ENCODE peak calls at places on chromosomes 2 and 18, in four cellular contexts. V is H1, F is SK-N-SH, L is K562. Z is an unnamed sample.

GRCh38 chr2:188292446-188293239 is 969 bp downstream of the GULP1 start:
- DNase-seq in L (peak; percentile 82), F (peak; percentile 78), V (peak; percentile 88), Z (peak; percentile 82)

GRCh38 chr2:217909156-217909820 is 93.5 kb downstream of the TNS1 start:
- DNase-seq in F (peak; percentile 61), L (no peak), V (no peak), Z (no peak)

GRCh38 chr2:215724171-215724570 is 288.3 kb upstream of the FN1 start:
- DNase-seq in L (no peak), V (no peak), F (no peak), Z (no peak)

GRCh38 chr2:235357881-235358280 is 136.0 kb upstream of the AGAP1 start:
- DNase-seq in F (no peak), V (no peak), L (no peak), Z (no peak)

GRCh38 chr2:200713003-200713703 is 98.6 kb upstream of the BZW1 start:
- DNase-seq in V (peak; percentile 74), F (peak; percentile 67), L (peak; percentile 91), Z (peak; percentile 55)

GRCh38 chr2:149738771-149739170 is 151.2 kb upstream of the MMADHC start:
- DNase-seq in V (no peak), L (no peak), F (no peak), Z (no peak)

GRCh38 chr2:218471070-218471469 is 52.1 kb downstream of the VIL1 start:
- DNase-seq in L (no peak), V (no peak), F (no peak), Z (no peak)

GRCh38 chr18:59904051-59904601 is 4.3 kb downstream of the PMAIP1 start:
- DNase-seq in V (no peak), F (no peak), L (no peak), Z (no peak)

GRCh38 chr2:210863283-210863682 is 306.9 kb downstream of the CPS1 start:
- DNase-seq in V (no peak), F (no peak), L (no peak), Z (no peak)

GRCh38 chr2:128589681-128590080 is 271.0 kb upstream of the HS6ST1 start:
- DNase-seq in F (no peak), V (no peak), L (no peak), Z (no peak)
- TF ChIP-seq CTCF in F (no peak), V (peak; percentile 49), L (no peak), Z (peak; percentile 22)

DNA sequence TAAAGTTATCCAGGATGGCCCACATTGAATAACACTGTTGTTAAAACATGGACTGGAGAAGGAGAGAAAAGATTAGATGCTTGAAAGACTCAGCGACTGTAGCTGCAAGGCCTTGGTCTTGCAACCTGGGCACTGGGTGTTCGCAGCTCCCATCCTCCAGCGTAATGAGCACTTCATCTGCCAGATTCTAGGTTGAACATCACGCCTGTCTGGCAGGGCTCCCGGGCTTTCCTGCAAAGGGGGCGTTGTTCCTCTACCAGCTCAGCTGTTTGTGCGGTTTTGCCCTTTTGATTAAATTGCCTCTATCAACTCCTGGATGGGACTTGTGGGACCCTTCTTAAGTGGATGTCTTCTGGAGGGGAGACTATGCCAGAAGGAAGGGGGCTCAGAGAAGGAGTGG is 215.4 kb downstream of the KLHL29 start:
- DNase-seq in V (no peak), L (no peak), F (no peak), Z (no peak)
- TF ChIP-seq TEAD4 in V (no peak), L (no peak), F (no peak), Z (no peak)

DNA sequence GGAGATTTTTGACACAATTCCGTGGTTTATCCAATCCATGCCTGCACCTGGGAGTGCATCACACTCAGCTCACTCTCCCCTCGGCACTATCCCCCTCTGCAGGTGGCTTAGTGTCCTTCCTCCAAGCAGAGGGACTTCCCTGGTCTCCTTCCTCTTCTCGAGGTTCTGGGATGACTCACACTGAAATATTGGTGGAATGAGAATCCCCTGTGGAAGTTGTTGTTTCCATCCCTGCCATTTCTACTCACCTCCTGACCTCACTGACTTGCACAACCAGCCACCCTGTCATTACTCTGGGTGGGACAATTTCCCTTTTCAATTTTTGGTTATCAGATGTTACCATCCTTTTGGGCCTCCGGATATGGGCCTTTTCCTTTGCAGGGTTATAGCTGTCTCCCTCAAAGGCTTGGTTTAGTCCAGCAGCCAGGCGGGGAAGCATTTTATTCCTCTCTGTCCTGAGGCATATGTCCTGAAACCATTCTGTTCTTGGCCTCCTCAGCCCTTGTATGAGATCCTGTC is 59.9 kb downstream of the PTPRM start:
- DNase-seq in L (no peak), F (no peak), V (no peak), Z (no peak)
- TF ChIP-seq CTCF in L (no peak), F (no peak), V (peak; percentile 31), Z (no peak)

GRCh38 chr2:179917272-179917671 is 55.9 kb upstream of the ZNF385B start:
- DNase-seq in L (no peak), V (no peak), F (no peak), Z (no peak)
- TF ChIP-seq TEAD4 in L (no peak), V (no peak), F (no peak), Z (no peak)

Z was measured in WTC11.